ENCODE peak calls at places on chromosome 7, in six cellular contexts. J is iris pigment epithelial cell; D is cardiac fibroblast; L is DMS153; R is GM04504; X is activated naive CD4-positive, alpha-beta T cell treated with anti-CD3 and anti-CD28 coated beads, Interleukin-2, amount 10 ng/mL, durations not matched to agents 7 days and 5 days. K is an unnamed sample.

GRCh38 chr7:154856737-154857136 is 146.2 kb downstream of the PAXIP1 start:
- DNase-seq in J (no peak), D (no peak), L (peak), R (no peak), X (no peak), K (no peak)

GRCh38 chr7:116101709-116102108 is 71.1 kb upstream of the TFEC start:
- DNase-seq in J (peak), D (peak), L (no peak), R (peak), X (no peak), K (no peak)

GRCh38 chr7:130273863-130274262 is 7.2 kb downstream of the CPA2 start:
- DNase-seq in J (no peak), D (peak), L (peak), R (peak), X (no peak), K (peak)

GRCh38 chr7:27188666-27189559 is 3.9 kb upstream of the HOXA11 start:
- DNase-seq in J (no peak), D (peak), L (peak), R (peak), X (peak), K (no peak)

GRCh38 chr7:3277604-3278572 is 23.2 kb upstream of the SDK1 start:
- DNase-seq in J (no peak), D (no peak), L (peak), R (no peak), X (no peak), K (no peak)

GRCh38 chr7:43204081-43204480 is 91.6 kb downstream of the HECW1 start:
- DNase-seq in J (peak), D (peak), L (no peak), R (no peak), X (no peak), K (no peak)

GRCh38 chr7:149261829-149262617 is at the start of gene ZNF783:
- DNase-seq in J (peak), D (peak), L (peak), R (peak), X (peak), K (peak)

GRCh38 chr7:131231381-131232220 is 96.1 kb upstream of the MKLN1 start:
- DNase-seq in J (peak), D (peak), L (no peak), R (no peak), X (peak), K (no peak)

GRCh38 chr7:131067220-131067619 is 260.5 kb upstream of the MKLN1 start:
- DNase-seq in J (no peak), D (peak), L (no peak), R (no peak), X (no peak), K (no peak)

GRCh38 chr7:46932656-46933424 is 649.1 kb downstream of the TNS3 start:
- DNase-seq in J (peak), D (peak), L (no peak), R (peak), X (no peak), K (no peak)

GRCh38 chr7:47636693-47637175 is 54.8 kb upstream of the TNS3 start:
- DNase-seq in J (no peak), D (peak), L (no peak), R (no peak), X (no peak), K (no peak)

GRCh38 chr7:35039343-35039742 is 2.1 kb upstream of the DPY19L1 start:
- DNase-seq in J (no peak), D (no peak), L (no peak), R (no peak), X (no peak), K (no peak)

GRCh38 chr7:69932034-69932628 is 333.9 kb downstream of the AUTS2 start:
- DNase-seq in J (peak), D (peak), L (peak), R (peak), X (no peak), K (peak)